ENCODE peak calls at places on chromosomes 13 and 19, in four cellular contexts. U is GM12878, G is H1, E is K562. L is an unnamed sample.

GRCh38 chr13:27868639-27869435 is 51.0 kb upstream of the PDX1 start:
- DNase-seq in U (no peak), E (no peak), G (no peak), L (peak; percentile 5)

GRCh38 chr19:46944918-46945628 is 74.6 kb upstream of the NPAS1 start:
- DNase-seq in E (no peak), G (no peak), U (no peak), L (peak; percentile 70)

GRCh38 chr19:13037161-13037560 is 41.9 kb downstream of the NFIX start:
- DNase-seq in G (no peak), E (no peak), U (no peak), L (peak; percentile 85)

GRCh38 chr19:44757735-44758505 is 9.4 kb downstream of the BCL3 start:
- DNase-seq in E (no peak), G (no peak), U (no peak), L (peak; percentile 63)

GRCh38 chr13:53198699-53199098 is 170.1 kb downstream of the OLFM4 start:
- DNase-seq in U (no peak), G (no peak), E (no peak), L (no peak)

GRCh38 chr19:55081773-55082022 is 6.0 kb downstream of the EPS8L1 start:
- DNase-seq in E (no peak), U (no peak), G (no peak), L (no peak)

GRCh38 chr13:60583196-60583908 is 186.3 kb downstream of the TDRD3 start:
- DNase-seq in G (no peak), E (no peak), U (no peak), L (peak; percentile 16)

GRCh38 chr13:38902551-38902950 is 88.1 kb downstream of the STOML3 start:
- DNase-seq in G (no peak), U (no peak), E (no peak), L (no peak)

GRCh38 chr19:47111081-47111589 is 2.4 kb downstream of the ZC3H4 start:
- DNase-seq in E (no peak), U (no peak), G (no peak), L (no peak)

GRCh38 chr19:57302020-57302465 is 18.2 kb upstream of the ZNF543 start:
- DNase-seq in U (no peak), E (no peak), G (no peak), L (peak; percentile 95)

GRCh38 chr13:52737900-52738299 is 1.7 kb downstream of the CNMD start:
- DNase-seq in G (no peak), U (no peak), E (no peak), L (no peak)

GRCh38 chr13:48159436-48160225 is 64.7 kb upstream of the MED4 start:
- DNase-seq in U (no peak), E (no peak), G (peak; percentile 33), L (no peak)

GRCh38 chr19:5125797-5126497 is 157.0 kb downstream of the KDM4B start:
- DNase-seq in U (no peak), G (no peak), E (no peak), L (peak; percentile 4)

GRCh38 chr19:19537321-19538048 is 580 bp upstream of the CILP2 start:
- DNase-seq in E (no peak), U (no peak), G (no peak), L (no peak)
- TF ChIP-seq CHD1 in E (no peak), U (no peak), G (no peak), L (no peak)

GRCh38 chr13:80117515-80117914 is 223.4 kb downstream of the SPRY2 start:
- DNase-seq in U (no peak), E (no peak), G (no peak), L (no peak)
- TF ChIP-seq CHD1 in U (no peak), E (no peak), G (no peak), L (no peak)

DNA sequence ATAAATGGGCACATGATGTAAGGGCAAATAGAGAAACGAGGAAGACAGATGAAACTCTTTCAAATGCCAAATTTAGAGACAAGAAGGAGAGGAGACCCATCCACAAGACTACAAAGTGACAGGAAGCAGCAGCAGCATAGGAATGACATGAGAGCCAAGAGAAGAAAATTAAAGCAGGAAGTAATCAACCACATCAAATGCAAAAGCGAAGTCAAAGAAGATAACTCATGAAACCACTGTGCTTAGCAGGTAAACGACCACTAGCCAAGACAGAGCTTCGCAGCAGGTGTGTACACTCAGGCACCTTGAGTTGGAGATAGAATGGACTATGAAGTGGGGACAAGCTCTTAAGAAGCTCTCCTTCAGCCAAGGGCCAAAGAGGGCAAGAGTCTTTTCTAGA is 64.1 kb downstream of the KLF12 start:
- DNase-seq in G (no peak), E (no peak), U (peak; percentile 8), L (no peak)
- TF ChIP-seq CHD1 in G (no peak), E (no peak), U (no peak), L (no peak)

GRCh38 chr13:113086991-113087922 is 18.3 kb upstream of the F7 start:
- DNase-seq in U (no peak), G (no peak), E (no peak), L (no peak)
- TF ChIP-seq CHD1 in U (no peak), G (no peak), E (no peak), L (no peak)

DNA sequence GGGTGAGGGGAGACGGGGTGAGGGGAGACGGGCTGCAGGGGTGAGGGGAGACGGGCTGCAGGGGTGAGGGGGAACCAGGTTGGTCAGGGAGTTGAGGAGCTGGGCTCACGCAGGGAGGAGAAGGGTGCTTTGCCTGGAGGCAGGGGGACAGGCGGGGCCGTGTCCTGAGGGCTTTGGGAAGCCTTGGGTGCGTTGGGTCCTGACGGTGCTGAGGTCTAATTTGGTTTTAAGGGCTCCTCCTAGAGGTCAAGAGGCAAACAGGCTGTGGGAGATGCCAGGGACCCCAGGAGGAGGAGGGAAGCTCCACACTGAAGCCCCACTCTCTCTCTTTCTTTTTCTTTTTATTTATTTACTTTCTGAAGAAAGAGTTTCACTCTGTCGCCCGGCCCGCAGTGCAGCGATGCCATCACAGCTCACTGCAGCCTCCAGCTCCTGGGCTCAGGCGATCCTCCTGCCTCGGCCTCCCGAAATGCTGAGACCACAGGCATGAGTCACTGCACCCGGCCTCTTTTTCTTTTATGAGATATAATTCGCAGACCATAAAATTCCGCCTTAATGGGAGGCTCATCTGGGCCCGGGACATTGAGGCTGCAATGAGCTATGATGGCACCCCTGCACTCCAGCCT is 9.3 kb upstream of the MISP start:
- DNase-seq in U (no peak), G (peak; percentile 31), E (peak; percentile 65), L (no peak)
- TF ChIP-seq CHD1 in U (no peak), G (no peak), E (no peak), L (no peak)

DNA sequence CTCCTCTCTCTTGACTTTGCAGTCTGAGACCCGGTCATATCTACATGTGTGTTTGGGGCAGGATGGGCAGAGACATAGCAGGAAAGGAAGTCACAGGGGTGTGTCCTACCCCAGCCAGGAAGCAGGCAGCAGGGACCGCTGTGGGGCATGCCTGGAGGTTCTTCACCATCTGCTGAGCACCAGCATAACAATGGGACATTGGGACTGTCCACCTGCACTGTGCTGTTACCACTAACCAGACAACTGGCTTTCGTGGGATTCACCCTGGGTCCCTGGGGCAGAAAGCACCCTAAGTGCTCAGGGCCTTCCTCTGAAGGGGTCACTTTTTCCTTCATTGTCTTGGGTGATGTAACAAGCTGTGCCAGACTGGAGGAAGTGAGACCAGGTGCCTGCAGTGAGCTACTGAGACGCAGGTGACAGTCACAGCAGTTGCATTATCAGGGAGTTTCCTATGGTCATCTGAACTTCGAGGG is 2.6 kb upstream of the HAUS5 start:
- DNase-seq in E (no peak), G (no peak), U (peak; percentile 47), L (no peak)
- TF ChIP-seq CHD1 in E (no peak), G (no peak), U (no peak), L (no peak)